ENCODE peak calls at places on chromosomes 7 and 10, in four cellular contexts. X is heart right ventricle, Y is GM04503, K is cardiac muscle cell. C is an unnamed sample.

GRCh38 chr7:128837521-128837921 is 7.3 kb downstream of the FLNC start:
- DNase-seq in K (no peak), Y (no peak), X (peak; percentile 4), C (no peak)

GRCh38 chr10:110808619-110809018 is 63.1 kb upstream of the PDCD4 start:
- DNase-seq in K (no peak), Y (no peak), X (no peak), C (no peak)

GRCh38 chr10:79386637-79387465 is 39.6 kb downstream of the PPIF start:
- DNase-seq in Y (no peak), K (no peak), X (no peak), C (peak; percentile 29)

GRCh38 chr10:120969219-120969645 is 118.1 kb downstream of the WDR11 start:
- DNase-seq in X (no peak), K (peak; percentile 9), Y (no peak), C (no peak)

GRCh38 chr7:47528471-47528870 is 53.4 kb downstream of the TNS3 start:
- DNase-seq in X (no peak), Y (no peak), K (no peak), C (no peak)

GRCh38 chr10:78780551-78780961 is 288.2 kb upstream of the ZMIZ1 start:
- DNase-seq in Y (no peak), K (no peak), X (peak; percentile 72), C (no peak)

GRCh38 chr10:70592186-70592735 is 10.3 kb downstream of the PRF1 start:
- DNase-seq in X (no peak), Y (no peak), K (no peak), C (no peak)

GRCh38 chr7:105580022-105580740 is 1.1 kb downstream of the EFCAB10 start:
- DNase-seq in Y (no peak), K (no peak), X (no peak), C (no peak)

GRCh38 chr10:71723301-71723700 is 3.7 kb upstream of the C10orf105 start:
- DNase-seq in Y (no peak), X (no peak), K (no peak), C (no peak)

GRCh38 chr7:105876964-105877601 is 684 bp upstream of the ATXN7L1 start:
- DNase-seq in X (peak; percentile 26), Y (no peak), K (peak; percentile 62), C (peak; percentile 82)